ENCODE peak calls at places on chromosomes 3 and 15, in four cellular contexts. F, G, O and C are unnamed samples. For H3K4me1, the result is how much of the 10 kb centered on the place peaks cover.

GRCh38 chr3:55690746-55691540 is 203.8 kb upstream of the WNT5A start:
- DNase-seq in G (peak), F (peak), O (no peak), C (no peak)

GRCh38 chr3:54225841-54226528 is 103.6 kb downstream of the CACNA2D3 start:
- DNase-seq in G (no peak), O (no peak), F (peak), C (no peak)

GRCh38 chr3:172179680-172180399 is 140.5 kb downstream of the FNDC3B start:
- DNase-seq in G (no peak), F (no peak), O (no peak), C (no peak)

GRCh38 chr3:126956866-126957650 is 25.9 kb upstream of the PLXNA1 start:
- DNase-seq in G (no peak), F (peak), O (no peak), C (no peak)

GRCh38 chr3:183114374-183114773 is 15.1 kb upstream of the MCCC1 start:
- DNase-seq in F (no peak), O (no peak), G (no peak), C (no peak)

GRCh38 chr15:100060276-100060926 is 281.4 kb downstream of the ADAMTS17 start:
- DNase-seq in F (no peak), G (no peak), O (peak), C (peak)

GRCh38 chr15:70528270-70528706 is 235.1 kb downstream of the UACA start:
- DNase-seq in G (no peak), O (peak), F (peak), C (no peak)

GRCh38 chr3:188739547-188739946 is 432.2 kb upstream of the TPRG1 start:
- DNase-seq in G (no peak), O (no peak), F (no peak), C (no peak)

GRCh38 chr3:154098396-154098795 is 22.8 kb upstream of the ARHGEF26 start:
- DNase-seq in O (no peak), F (no peak), G (no peak), C (no peak)

GRCh38 chr3:39191103-39191502 is 1.3 kb downstream of the XIRP1 start:
- DNase-seq in O (no peak), G (peak), F (peak), C (no peak)

GRCh38 chr15:57509121-57509520 is 82.6 kb upstream of the MYZAP start:
- DNase-seq in O (no peak), G (peak), F (peak), C (no peak)

GRCh38 chr3:193548406-193548805 is 6.3 kb downstream of the ATP13A4 start:
- DNase-seq in F (no peak), G (no peak), O (no peak), C (no peak)

GRCh38 chr15:95405447-95405846 is 925.1 kb upstream of the NR2F2 start:
- DNase-seq in F (no peak), O (peak), G (no peak), C (no peak)

GRCh38 chr15:79874242-79874641 is 22.6 kb downstream of the MTHFS start:
- DNase-seq in G (no peak), F (peak), O (no peak), C (peak)

GRCh38 chr3:128555098-128555825 is 62.3 kb upstream of the GATA2 start:
- DNase-seq in G (peak), F (no peak), O (peak), C (no peak)

DNA sequence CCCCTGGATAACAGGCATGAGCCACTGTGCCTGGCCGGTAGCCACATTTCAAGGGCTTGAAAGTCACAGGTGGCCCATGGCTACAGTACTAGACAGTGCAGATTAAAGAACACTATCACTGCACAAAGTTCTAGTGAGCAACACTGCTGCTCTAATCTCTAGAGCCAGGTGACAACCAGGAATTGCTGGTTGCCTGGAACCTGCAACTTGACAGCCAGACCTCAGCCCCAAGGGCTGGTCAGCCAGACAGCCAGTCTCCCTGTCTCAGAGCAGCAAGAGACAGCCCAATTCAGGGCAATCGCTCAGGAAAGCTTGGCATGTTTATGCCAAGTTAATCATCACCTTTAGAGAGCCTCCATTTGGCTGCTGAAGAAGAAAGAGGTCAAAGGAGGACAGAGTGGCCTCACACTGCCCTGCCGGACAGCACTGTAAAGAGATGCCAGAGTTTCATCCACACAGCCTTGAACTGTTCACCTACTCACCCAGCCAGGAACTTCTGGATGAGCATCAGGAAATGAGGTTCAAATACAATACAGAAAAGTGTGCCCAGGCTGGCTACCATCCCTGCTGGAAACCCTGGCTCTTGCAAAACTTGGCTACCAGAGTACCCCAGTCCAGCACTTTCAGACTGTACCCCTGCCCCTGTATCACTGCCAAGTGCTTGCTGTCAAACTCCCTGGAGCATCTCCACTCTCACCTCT is 6.0 kb downstream of the CCDC12 start:
- DNase-seq in F (no peak), G (no peak), O (no peak), C (no peak)
- H3K4me1 ChIP-seq in F (under half), G (under half), O (under half), C (under half)

GRCh38 chr15:68885070-68885469 is 45.3 kb upstream of the SPESP1 start:
- DNase-seq in G (no peak), F (peak), O (no peak), C (peak)

GRCh38 chr15:68894208-68894607 is 36.1 kb upstream of the SPESP1 start:
- DNase-seq in F (peak), O (no peak), G (no peak), C (no peak)

GRCh38 chr15:68887120-68887519 is 43.2 kb upstream of the SPESP1 start:
- DNase-seq in G (no peak), O (no peak), F (no peak), C (no peak)

GRCh38 chr15:68888419-68888818 is 41.9 kb upstream of the SPESP1 start:
- DNase-seq in G (peak), O (no peak), F (peak), C (no peak)
- H3K4me3 ChIP-seq in G (no peak), O (no peak), F (no peak), C (no peak)

GRCh38 chr3:72154391-72155300 is 369.7 kb upstream of the PROK2 start:
- DNase-seq in O (no peak), G (no peak), F (no peak), C (no peak)
- H3K9ac ChIP-seq in O (no peak), G (no peak), F (no peak), C (no peak)

GRCh38 chr3:138066972-138067371 is 48.4 kb downstream of the DZIP1L start:
- DNase-seq in F (no peak), O (no peak), G (no peak), C (no peak)
- H3K4me1 ChIP-seq in F (under half), O (under half), G (under half), C (under half)

GRCh38 chr15:89396723-89397652 is 62.4 kb upstream of the POLG start:
- DNase-seq in F (no peak), O (no peak), G (peak), C (no peak)

GRCh38 chr15:89400121-89400996 is 65.7 kb upstream of the POLG start:
- DNase-seq in O (no peak), F (no peak), G (peak), C (no peak)

GRCh38 chr15:89399390-89400120 is 64.9 kb upstream of the POLG start:
- DNase-seq in G (peak), F (no peak), O (no peak), C (peak)

GRCh38 chr15:89397653-89398023 is 63.0 kb upstream of the POLG start:
- DNase-seq in G (no peak), F (no peak), O (no peak), C (no peak)

GRCh38 chr15:89399070-89399389 is 64.4 kb upstream of the POLG start:
- DNase-seq in G (no peak), O (no peak), F (no peak), C (no peak)
- H3K4me3 ChIP-seq in G (no peak), O (no peak), F (no peak), C (peak)

GRCh38 chr15:36793205-36793604 is 213.8 kb downstream of the CDIN1 start:
- DNase-seq in F (no peak), O (no peak), G (no peak), C (no peak)
- H3K9ac ChIP-seq in F (no peak), O (no peak), G (no peak), C (no peak)

GRCh38 chr3:179179256-179179655 is 31.1 kb downstream of the PIK3CA start:
- DNase-seq in G (no peak), F (no peak), O (no peak), C (no peak)
- H3K4me1 ChIP-seq in G (under half), F (under half), O (under half), C (under half)

DNA sequence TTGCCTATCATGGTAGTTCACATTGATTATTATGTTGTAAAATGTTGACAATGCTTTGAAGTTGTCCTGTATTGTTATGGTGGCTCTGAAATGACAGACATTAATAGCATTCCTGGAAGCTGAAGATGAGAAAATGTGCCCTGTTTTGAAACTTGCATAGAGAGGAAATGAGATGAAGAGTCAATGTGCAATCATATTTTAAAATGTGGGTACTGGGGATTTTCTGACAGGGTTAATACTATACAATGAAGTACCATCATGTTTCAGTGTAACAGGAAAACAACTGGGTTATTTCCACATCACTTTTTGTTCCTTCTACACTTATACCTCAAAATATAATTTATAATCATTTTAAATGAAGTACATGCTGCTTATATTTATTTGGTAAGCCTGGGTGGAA is 2.9 kb downstream of the RBMS3 start:
- DNase-seq in O (no peak), G (no peak), F (no peak), C (no peak)
- H3K4me3 ChIP-seq in O (peak), G (no peak), F (no peak), C (peak)

DNA sequence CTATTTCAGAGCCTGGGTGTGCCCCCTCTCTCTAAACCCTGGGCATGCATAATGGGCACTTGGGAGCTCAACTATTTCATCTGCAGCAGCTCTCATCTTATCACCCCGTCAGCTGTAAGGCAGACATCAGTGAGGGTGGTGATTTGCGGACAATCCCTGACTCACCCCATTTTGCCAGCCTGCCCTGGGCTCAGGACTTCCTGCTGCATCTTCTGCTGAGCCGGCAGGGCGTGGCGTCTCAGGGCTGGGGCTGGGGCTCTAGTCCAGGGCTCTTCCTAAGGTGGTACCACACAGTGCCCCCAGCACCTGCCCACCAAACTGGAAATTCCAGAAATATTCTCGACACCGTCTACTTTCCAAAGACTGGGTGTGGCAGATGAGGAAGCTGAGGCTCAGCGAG is 925 bp upstream of the PSTPIP1 start:
- DNase-seq in O (no peak), G (no peak), F (no peak), C (peak)
- H3K9ac ChIP-seq in O (no peak), G (no peak), F (no peak), C (no peak)